ENCODE peak calls at places on chromosomes 11 and 22, in five cellular contexts. S, T, N, C and A are unnamed samples.

GRCh38 chr11:30488304-30488998 is 97.7 kb downstream of the MPPED2 start:
- DNase-seq in N (no peak), C (no peak), S (peak), T (peak), A (peak)

GRCh38 chr22:20299736-20300136 is 20.1 kb downstream of the DGCR6L start:
- DNase-seq in N (no peak), S (peak), C (no peak), T (no peak), A (no peak)

GRCh38 chr11:132992838-132993680 is 539.2 kb downstream of the OPCML start:
- DNase-seq in S (no peak), C (no peak), N (no peak), T (peak), A (peak)

GRCh38 chr11:27557223-27557622 is 50.7 kb upstream of the LIN7C start:
- DNase-seq in T (no peak), N (no peak), C (no peak), S (no peak), A (peak)

GRCh38 chr22:41517172-41518047 is 26.9 kb downstream of the POLR3H start:
- DNase-seq in S (peak), C (no peak), T (peak), N (no peak), A (no peak)

GRCh38 chr11:9803685-9804413 is 140.0 kb downstream of the SWAP70 start:
- DNase-seq in N (no peak), C (no peak), T (no peak), S (peak), A (peak)

GRCh38 chr11:124897681-124898680 is at the start of gene ROBO4:
- DNase-seq in C (no peak), T (peak), N (no peak), S (no peak), A (peak)

GRCh38 chr11:70314730-70315129 is 44.2 kb downstream of the PPFIA1 start:
- DNase-seq in C (no peak), N (peak), T (no peak), S (no peak), A (no peak)

GRCh38 chr11:44110231-44110679 is 14.8 kb downstream of the EXT2 start:
- DNase-seq in C (peak), T (peak), S (peak), N (peak), A (peak)

GRCh38 chr11:58647866-58648265 is 25.4 kb downstream of the CNTF start:
- DNase-seq in T (no peak), N (no peak), S (no peak), C (peak), A (no peak)

GRCh38 chr11:129067454-129067853 is 124.7 kb downstream of the ARHGAP32 start:
- DNase-seq in C (no peak), S (no peak), N (no peak), T (no peak), A (peak)

GRCh38 chr11:61973603-61974162 is 6.2 kb upstream of the FTH1 start:
- DNase-seq in S (no peak), T (no peak), C (no peak), N (no peak), A (no peak)

GRCh38 chr11:71999813-72000590 is 1.3 kb downstream of the IL18BP start:
- DNase-seq in N (no peak), S (no peak), T (no peak), C (no peak), A (no peak)

GRCh38 chr11:71222318-71223080 is 29.9 kb downstream of the SHANK2 start:
- DNase-seq in C (no peak), S (no peak), N (no peak), T (no peak), A (peak)

GRCh38 chr22:44389926-44390925 is 77.5 kb upstream of the SHISAL1 start:
- DNase-seq in T (peak), C (no peak), N (no peak), S (no peak), A (no peak)

GRCh38 chr11:26480041-26480440 is 92.0 kb downstream of the MUC15 start:
- DNase-seq in N (no peak), T (no peak), C (no peak), S (no peak), A (no peak)

GRCh38 chr11:86209806-86210657 is 34.5 kb upstream of the EED start:
- DNase-seq in C (no peak), T (no peak), N (no peak), S (peak), A (no peak)

GRCh38 chr11:19162946-19163345 is 38.8 kb downstream of the CSRP3 start:
- DNase-seq in C (no peak), N (no peak), T (no peak), S (no peak), A (no peak)

GRCh38 chr11:121024989-121025388 is 1.1 kb downstream of the TBCEL start:
- DNase-seq in N (no peak), S (peak), C (no peak), T (no peak), A (peak)

GRCh38 chr22:49903322-49904039 is 14.8 kb downstream of the ALG12 start:
- DNase-seq in C (no peak), T (peak), N (no peak), S (no peak), A (no peak)

GRCh38 chr11:22681281-22681812 is 14.9 kb downstream of the GAS2 start:
- DNase-seq in N (no peak), S (no peak), T (no peak), C (peak), A (no peak)

GRCh38 chr11:6734616-6735015 is 37.2 kb downstream of the OR2AG2 start:
- DNase-seq in S (no peak), N (no peak), C (no peak), T (no peak), A (no peak)

GRCh38 chr11:110474578-110474977 is 44.8 kb downstream of the FDX1 start:
- DNase-seq in C (no peak), T (no peak), S (no peak), N (no peak), A (no peak)

GRCh38 chr11:129636926-129637325 is 178.7 kb upstream of the TMEM45B start:
- DNase-seq in T (no peak), N (no peak), S (no peak), C (no peak), A (peak)

GRCh38 chr11:118438314-118438931 is 2.1 kb downstream of the KMT2A start:
- DNase-seq in T (peak), S (peak), C (peak), N (peak), A (peak)

GRCh38 chr11:22807855-22808558 is 21.6 kb downstream of the SVIP start:
- DNase-seq in T (no peak), S (no peak), C (no peak), N (peak), A (no peak)

GRCh38 chr11:95923441-95923729 is 522 bp downstream of the MTMR2 start:
- DNase-seq in C (no peak), S (peak), T (no peak), N (no peak), A (no peak)

GRCh38 chr11:2462986-2463765 is 18.4 kb downstream of the KCNQ1 start:
- DNase-seq in T (no peak), C (no peak), N (no peak), S (no peak), A (no peak)

GRCh38 chr11:2512431-2513407 is 67.9 kb downstream of the KCNQ1 start:
- DNase-seq in C (no peak), N (no peak), T (peak), S (peak), A (no peak)

GRCh38 chr11:108569896-108570295 is 23.7 kb downstream of the EXPH5 start:
- DNase-seq in T (no peak), N (no peak), C (no peak), S (no peak), A (no peak)

GRCh38 chr11:13137778-13138400 is 128.8 kb downstream of the RASSF10 start:
- DNase-seq in T (no peak), S (no peak), C (no peak), N (no peak), A (no peak)

GRCh38 chr11:18749681-18750319 is 23.8 kb upstream of the IGSF22 start:
- DNase-seq in T (peak), N (no peak), S (peak), C (no peak), A (peak)

GRCh38 chr22:20020533-20021195 is at the start of gene TANGO2:
- DNase-seq in S (peak), N (peak), T (peak), C (peak), A (peak)

GRCh38 chr22:26890870-26891269 is 233.5 kb downstream of the MIAT start:
- DNase-seq in T (no peak), N (peak), C (peak), S (peak), A (no peak)

GRCh38 chr11:26442131-26442530 is 110.2 kb downstream of the ANO3 start:
- DNase-seq in T (no peak), S (no peak), N (no peak), C (no peak), A (peak)

GRCh38 chr11:130522284-130522961 is 74.0 kb downstream of the ADAMTS15 start:
- DNase-seq in T (peak), S (peak), N (no peak), C (no peak), A (peak)

GRCh38 chr11:120718171-120718570 is 206.6 kb downstream of the GRIK4 start:
- DNase-seq in N (no peak), T (no peak), S (no peak), C (no peak), A (no peak)

GRCh38 chr11:17741487-17741886 is 6.9 kb downstream of the KCNC1 start:
- DNase-seq in S (no peak), C (no peak), N (no peak), T (no peak), A (no peak)

GRCh38 chr11:11577932-11578331 is 43.9 kb downstream of the GALNT18 start:
- DNase-seq in C (no peak), T (no peak), N (no peak), S (no peak), A (no peak)

GRCh38 chr11:11580831-11581492 is 40.8 kb downstream of the GALNT18 start:
- DNase-seq in T (peak), N (no peak), S (no peak), C (no peak), A (no peak)

GRCh38 chr11:11578542-11578941 is 43.3 kb downstream of the GALNT18 start:
- DNase-seq in N (no peak), C (no peak), T (no peak), S (no peak), A (no peak)

GRCh38 chr11:11580012-11580411 is 41.8 kb downstream of the GALNT18 start:
- DNase-seq in N (no peak), C (no peak), T (no peak), S (no peak), A (no peak)

GRCh38 chr11:11579012-11579755 is 42.6 kb downstream of the GALNT18 start:
- DNase-seq in N (no peak), T (no peak), C (no peak), S (no peak), A (no peak)
- H3K4me2 ChIP-seq in N (no peak), T (no peak), C (no peak), S (no peak), A (no peak)

GRCh38 chr22:36315325-36315724 is 62.4 kb downstream of the APOL1 start:
- DNase-seq in S (no peak), T (no peak), C (no peak), N (no peak), A (no peak)
- H3K4me2 ChIP-seq in S (no peak), T (no peak), C (no peak), N (no peak), A (no peak)

GRCh38 chr22:22605074-22605404 is 39.4 kb upstream of the GGTLC2 start:
- DNase-seq in N (peak), T (no peak), C (no peak), S (no peak), A (no peak)
- H3K4me2 ChIP-seq in N (peak), T (no peak), C (peak), S (no peak), A (no peak)

GRCh38 chr11:36313073-36313472 is 17.0 kb downstream of the PRR5L start:
- DNase-seq in T (no peak), S (no peak), N (no peak), C (no peak), A (no peak)
- H3K4me2 ChIP-seq in T (no peak), S (no peak), N (no peak), C (no peak), A (no peak)

DNA sequence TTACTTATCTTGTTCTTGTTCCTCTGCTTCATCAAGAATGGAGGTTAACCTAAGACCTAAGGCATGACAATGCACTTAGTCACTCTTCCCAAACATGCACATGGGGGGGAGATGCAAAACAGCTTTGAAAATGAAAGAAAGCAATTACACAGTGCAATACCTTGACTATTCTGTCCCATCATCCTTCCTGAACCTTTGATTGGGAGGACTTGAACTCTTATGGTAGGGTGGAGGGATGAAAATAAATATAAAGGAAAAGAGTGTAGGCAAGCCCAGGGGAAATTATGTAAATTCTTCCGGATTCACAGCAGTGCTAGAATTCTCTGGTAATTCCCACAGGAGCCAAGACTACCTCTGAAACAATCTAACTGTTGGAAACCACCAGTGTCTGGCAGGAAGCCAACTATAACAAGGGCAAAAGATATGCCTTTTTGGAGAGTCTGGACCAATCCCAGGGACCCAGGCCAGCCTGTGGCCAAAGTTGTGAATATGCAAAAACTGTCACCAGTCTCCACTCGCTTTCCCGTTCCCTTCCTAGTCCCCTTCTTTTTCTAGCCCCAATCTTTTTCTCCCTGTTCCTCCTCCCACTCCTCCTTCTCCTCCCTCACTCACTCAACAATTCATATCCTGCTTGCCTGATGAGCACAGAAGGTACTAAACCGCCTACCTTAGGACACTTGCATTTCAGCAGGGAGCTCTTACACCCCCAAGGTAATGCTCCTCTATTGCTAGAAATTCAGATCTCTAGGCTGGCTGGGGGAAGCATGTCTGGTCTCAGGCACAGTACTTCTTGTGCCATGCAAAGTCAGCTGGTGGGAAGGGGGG is 2.5 kb upstream of the RCN1 start:
- DNase-seq in C (no peak), N (no peak), S (peak), T (peak), A (peak)
- H3K4me2 ChIP-seq in C (no peak), N (no peak), S (no peak), T (peak), A (peak)

GRCh38 chr11:65525659-65526480 is 987 bp downstream of the SCYL1 start:
- DNase-seq in S (no peak), T (peak), C (no peak), N (no peak), A (no peak)

GRCh38 chr11:65526744-65527143 is 1.9 kb downstream of the SCYL1 start:
- DNase-seq in N (no peak), S (no peak), C (no peak), T (peak), A (no peak)

GRCh38 chr11:65524010-65524746 is 705 bp upstream of the SCYL1 start:
- DNase-seq in T (peak), C (no peak), S (no peak), N (no peak), A (no peak)

GRCh38 chr11:65524747-65525658 is at the start of gene SCYL1:
- DNase-seq in N (peak), S (peak), C (peak), T (peak), A (peak)

GRCh38 chr11:65522640-65523322 is 2.1 kb upstream of the SCYL1 start:
- DNase-seq in C (no peak), S (no peak), T (no peak), N (no peak), A (no peak)
- H3K4me2 ChIP-seq in C (peak), S (peak), T (no peak), N (peak), A (no peak)

GRCh38 chr11:111603633-111604130 is 1.4 kb downstream of the SIK2 start:
- DNase-seq in N (no peak), C (peak), T (no peak), S (no peak), A (no peak)

GRCh38 chr11:111607751-111608150 is 5.5 kb downstream of the SIK2 start:
- DNase-seq in C (no peak), T (no peak), N (no peak), S (no peak), A (no peak)

GRCh38 chr11:111606986-111607385 is 4.7 kb downstream of the SIK2 start:
- DNase-seq in S (no peak), N (no peak), C (peak), T (no peak), A (peak)

GRCh38 chr11:111604392-111605009 is 2.3 kb downstream of the SIK2 start:
- DNase-seq in S (peak), N (peak), T (peak), C (peak), A (peak)

GRCh38 chr11:111605681-111606080 is 3.4 kb downstream of the SIK2 start:
- DNase-seq in N (no peak), S (no peak), T (no peak), C (no peak), A (no peak)
- H3K4me2 ChIP-seq in N (peak), S (no peak), T (no peak), C (peak), A (no peak)

DNA sequence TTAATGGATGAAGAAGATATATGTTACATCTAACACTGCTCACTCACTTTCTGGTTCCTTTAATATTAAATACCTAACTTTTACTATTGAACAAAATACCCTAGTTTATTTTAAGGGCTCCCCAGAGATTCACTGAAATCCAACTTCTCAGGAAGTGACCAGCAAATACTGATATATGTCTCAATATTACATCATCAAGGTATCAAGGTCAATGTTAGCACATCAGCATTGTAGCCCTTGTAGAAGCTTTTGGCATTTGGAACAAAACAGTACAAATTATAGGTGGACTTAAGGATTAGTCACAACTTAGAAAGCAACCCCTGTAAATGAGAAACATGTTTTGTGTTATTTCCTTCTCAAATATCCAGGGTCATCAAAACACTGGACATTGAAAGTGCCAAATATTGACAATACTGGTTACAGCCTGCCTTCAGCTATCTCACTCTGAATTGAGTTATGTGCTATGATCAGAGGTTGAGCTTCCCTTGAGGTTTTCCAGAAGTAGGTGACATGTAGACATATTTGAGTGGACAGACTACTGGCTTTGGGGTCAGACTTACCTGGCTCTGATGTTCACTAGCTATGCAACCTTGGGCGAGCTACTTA is 1.9 kb upstream of the ATL3 start:
- DNase-seq in C (no peak), N (no peak), S (no peak), T (no peak), A (no peak)
- H3K4me2 ChIP-seq in C (no peak), N (no peak), S (no peak), T (no peak), A (no peak)

DNA sequence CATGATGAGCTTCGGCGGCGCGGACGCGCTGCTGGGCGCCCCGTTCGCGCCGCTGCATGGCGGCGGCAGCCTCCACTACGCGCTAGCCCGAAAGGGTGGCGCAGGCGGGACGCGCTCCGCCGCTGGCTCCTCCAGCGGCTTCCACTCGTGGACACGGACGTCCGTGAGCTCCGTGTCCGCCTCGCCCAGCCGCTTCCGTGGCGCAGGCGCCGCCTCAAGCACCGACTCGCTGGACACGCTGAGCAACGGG is 169 bp downstream of the NEFH start:
- DNase-seq in S (no peak), N (no peak), T (no peak), C (no peak), A (no peak)
- H3K4me2 ChIP-seq in S (peak), N (no peak), T (peak), C (no peak), A (no peak)

GRCh38 chr11:66929753-66930152 is 28.4 kb downstream of the PC start:
- DNase-seq in S (no peak), N (no peak), C (no peak), T (no peak), A (no peak)

GRCh38 chr11:66936326-66936725 is 21.9 kb downstream of the PC start:
- DNase-seq in C (no peak), S (no peak), T (no peak), N (no peak), A (peak)

GRCh38 chr11:66933508-66933907 is 24.7 kb downstream of the PC start:
- DNase-seq in C (no peak), N (no peak), S (no peak), T (no peak), A (peak)

GRCh38 chr11:66934971-66935779 is 23.0 kb downstream of the PC start:
- DNase-seq in S (peak), C (no peak), N (no peak), T (no peak), A (peak)

DNA sequence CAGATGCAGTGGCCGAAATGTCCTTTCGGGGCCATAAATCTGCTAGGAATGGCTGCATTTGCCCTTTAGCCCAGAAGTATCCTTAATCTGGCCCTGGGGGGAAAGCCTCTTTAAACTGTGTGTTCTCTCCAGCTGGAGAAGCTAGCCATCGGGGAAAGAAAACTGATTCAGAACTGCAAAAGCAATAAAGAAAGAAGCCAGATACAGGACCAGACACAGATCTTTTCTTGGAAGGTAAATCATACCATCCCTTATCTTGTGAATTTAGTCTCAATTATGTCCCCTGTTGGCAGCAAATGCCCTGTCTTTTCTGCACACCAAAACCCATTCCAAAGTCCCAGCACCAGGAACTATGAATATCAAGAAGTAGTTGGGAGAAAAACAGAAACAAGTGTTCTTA is 25.6 kb downstream of the PC start:
- DNase-seq in S (no peak), C (no peak), N (no peak), T (no peak), A (no peak)
- H3K4me2 ChIP-seq in S (no peak), C (no peak), N (no peak), T (no peak), A (no peak)